ENCODE peak calls at places on chromosomes 12 and 14, in eight cellular contexts. O is body of pancreas, B is NB4, D is K562, P is GM12891, J is A549, X is prostate gland, V is uterus. G is an unnamed sample.

GRCh38 chr12:124556896-124557501 is 10.4 kb downstream of the NCOR2 start:
- DNase-seq in O (no peak), V (peak; percentile 29), J (no peak), X (no peak), P (no peak), D (no peak), B (no peak), G (no peak)

GRCh38 chr12:109064143-109064542 is 11.8 kb downstream of the USP30 start:
- DNase-seq in O (no peak), D (no peak), J (no peak), B (no peak), X (no peak), V (no peak), P (no peak), G (no peak)

GRCh38 chr12:121182222-121182896 is 27.6 kb upstream of the P2RX4 start:
- DNase-seq in J (no peak), P (no peak), X (no peak), O (no peak), V (no peak), D (no peak), B (no peak), G (no peak)

GRCh38 chr14:52399886-52400599 is 85.9 kb downstream of the PTGER2 start:
- DNase-seq in D (no peak), V (no peak), P (no peak), O (no peak), J (no peak), X (no peak), B (peak; percentile 9), G (no peak)

GRCh38 chr12:74539261-74539660 is 1.6 kb downstream of the ATXN7L3B start:
- DNase-seq in D (peak; percentile 24), P (no peak), V (no peak), X (no peak), J (no peak), B (no peak), O (no peak), G (peak; percentile 42)

GRCh38 chr14:89004195-89004594 is 179.7 kb downstream of the TTC8 start:
- DNase-seq in V (no peak), P (no peak), D (no peak), X (no peak), O (no peak), B (peak; percentile 46), J (no peak), G (no peak)

GRCh38 chr12:112518336-112518735 is 99.6 kb downstream of the PTPN11 start:
- DNase-seq in O (no peak), D (no peak), J (no peak), V (no peak), P (no peak), B (no peak), X (no peak), G (no peak)

GRCh38 chr14:69858801-69859200 is 20.4 kb upstream of the SMOC1 start:
- DNase-seq in X (no peak), P (no peak), D (no peak), O (no peak), V (no peak), B (no peak), J (no peak), G (no peak)

GRCh38 chr12:109446-109845 is 42.9 kb downstream of the IQSEC3 start:
- DNase-seq in D (no peak), P (no peak), V (no peak), O (no peak), J (no peak), X (no peak), B (no peak), G (no peak)

GRCh38 chr14:77458249-77458950 is 507 bp downstream of the AHSA1 start:
- DNase-seq in P (no peak), O (peak; percentile 26), D (peak; percentile 78), V (no peak), B (peak; percentile 65), X (peak; percentile 7), J (peak; percentile 18), G (peak; percentile 87)

GRCh38 chr12:45477526-45477925 is 252.0 kb upstream of the ARID2 start:
- DNase-seq in V (no peak), O (peak; percentile 3), J (no peak), D (no peak), X (no peak), B (peak; percentile 9), P (no peak), G (no peak)

GRCh38 chr14:100056964-100057817 is 8.0 kb upstream of the EVL start:
- DNase-seq in V (no peak), X (no peak), D (peak; percentile 33), J (peak; percentile 23), B (peak; percentile 66), O (no peak), P (no peak), G (peak; percentile 58)

GRCh38 chr14:76654573-76654955 is 106.7 kb upstream of the VASH1 start:
- DNase-seq in X (no peak), D (no peak), J (no peak), O (no peak), P (no peak), B (no peak), V (no peak), G (no peak)

GRCh38 chr12:68042212-68042699 is 53.0 kb downstream of the IFNG-AS1 start:
- DNase-seq in O (no peak), B (peak; percentile 11), P (no peak), J (no peak), D (no peak), V (no peak), X (no peak), G (no peak)

GRCh38 chr12:63844391-63845341 is at the start of gene SRGAP1:
- DNase-seq in B (peak; percentile 60), D (peak; percentile 22), J (peak; percentile 69), P (peak; percentile 13), V (peak; percentile 72), X (peak; percentile 31), O (peak; percentile 69), G (peak; percentile 36)

GRCh38 chr12:113184098-113184899 is 979 bp downstream of the DDX54 start:
- DNase-seq in B (no peak), P (no peak), V (no peak), X (no peak), O (no peak), J (no peak), D (no peak), G (no peak)

GRCh38 chr12:131687346-131688125 is 23.4 kb upstream of the SFSWAP start:
- DNase-seq in B (no peak), J (no peak), V (no peak), P (no peak), O (no peak), X (no peak), D (no peak), G (no peak)

GRCh38 chr12:113214938-113215400 is 6.3 kb upstream of the TPCN1 start:
- DNase-seq in J (peak; percentile 83), O (peak; percentile 75), B (peak; percentile 100), V (peak; percentile 59), D (no peak), P (no peak), X (no peak), G (peak; percentile 9)

GRCh38 chr12:113030875-113031525 is 25.5 kb upstream of the DTX1 start:
- DNase-seq in D (peak; percentile 40), V (no peak), O (peak; percentile 43), X (peak; percentile 10), B (peak; percentile 53), P (peak; percentile 36), J (peak; percentile 88), G (peak; percentile 21)

GRCh38 chr14:61381589-61381988 is 60.2 kb downstream of the PRKCH start:
- DNase-seq in O (peak; percentile 20), D (no peak), P (no peak), J (no peak), B (no peak), V (no peak), X (no peak), G (no peak)

GRCh38 chr12:22459872-22460490 is 84.4 kb downstream of the C2CD5 start:
- DNase-seq in B (peak; percentile 76), V (no peak), D (peak; percentile 44), J (peak; percentile 64), P (peak; percentile 2), X (peak; percentile 32), O (no peak), G (peak; percentile 65)
- TF ChIP-seq POLR2A in B (no peak), V (no peak), D (no peak), J (no peak), P (no peak), X (no peak), O (no peak), G (no peak)

DNA sequence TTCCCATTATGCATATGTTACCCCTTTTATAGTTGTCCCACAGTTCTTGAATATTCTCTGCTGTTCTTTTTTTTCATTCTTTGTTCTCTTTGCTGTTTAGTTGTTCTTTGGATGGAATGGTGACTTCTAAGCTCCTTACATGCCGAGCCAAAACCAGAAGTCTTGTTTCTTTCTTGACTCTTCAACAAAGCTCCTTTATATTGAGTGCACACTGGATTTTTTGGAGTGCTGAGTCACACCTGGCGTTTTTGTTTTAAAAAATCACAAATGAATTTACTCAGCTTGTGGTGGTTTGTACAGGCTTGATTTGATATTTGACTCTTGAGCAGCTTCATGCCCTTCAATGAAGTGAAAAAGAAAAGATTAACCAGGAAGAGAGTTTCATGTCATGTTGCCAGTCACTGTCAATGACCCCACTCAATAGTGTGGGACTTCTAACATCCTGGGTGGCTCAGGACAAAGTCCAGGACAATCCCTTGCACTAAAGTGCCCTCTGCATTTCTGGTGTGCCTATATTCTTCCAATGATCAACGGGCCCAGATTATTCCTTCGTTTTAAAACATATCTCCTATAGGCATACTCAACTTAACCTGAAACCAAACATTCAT is 112.4 kb upstream of the SLC38A4 start:
- DNase-seq in B (no peak), P (no peak), O (no peak), D (no peak), J (no peak), X (no peak), V (no peak), G (no peak)
- TF ChIP-seq POLR2A in B (no peak), P (no peak), O (no peak), D (no peak), J (no peak), X (no peak), V (no peak), G (no peak)

GRCh38 chr12:89353188-89353822 is 1.0 kb upstream of the DUSP6 start:
- DNase-seq in P (peak; percentile 21), J (peak; percentile 88), B (peak; percentile 92), D (no peak), X (peak; percentile 68), V (no peak), O (peak; percentile 88), G (peak; percentile 72)

GRCh38 chr12:89353823-89354629 is 1.7 kb upstream of the DUSP6 start:
- DNase-seq in B (peak; percentile 98), V (peak; percentile 62), O (peak; percentile 88), J (peak; percentile 81), X (peak; percentile 77), D (no peak), P (peak; percentile 39), G (peak; percentile 76)

GRCh38 chr12:89352242-89352491 is 134 bp downstream of the DUSP6 start:
- DNase-seq in P (no peak), J (no peak), X (no peak), B (no peak), O (no peak), D (no peak), V (no peak), G (no peak)

GRCh38 chr12:89351489-89352241 is 636 bp downstream of the DUSP6 start:
- DNase-seq in B (no peak), V (peak; percentile 31), P (peak; percentile 19), X (peak; percentile 13), J (peak; percentile 54), O (peak; percentile 54), D (no peak), G (peak; percentile 77)

GRCh38 chr12:89352492-89353187 is at the start of gene DUSP6:
- DNase-seq in D (no peak), V (peak; percentile 81), P (peak; percentile 23), X (peak; percentile 97), J (peak; percentile 99), B (peak; percentile 100), O (peak; percentile 97), G (peak; percentile 95)
- TF ChIP-seq POLR2A in D (no peak), V (peak; percentile 90), P (no peak), X (peak; percentile 91), J (peak; percentile 37), B (peak; percentile 34), O (peak; percentile 81), G (peak; percentile 81)

GRCh38 chr12:54419088-54419887 is at the start of gene ITGA5:
- DNase-seq in P (no peak), J (peak; percentile 53), V (peak; percentile 88), X (peak; percentile 60), B (peak; percentile 77), D (peak; percentile 79), O (peak; percentile 74), G (peak; percentile 65)
- TF ChIP-seq POLR2A in P (no peak), J (peak; percentile 68), V (peak; percentile 87), X (peak; percentile 78), B (peak; percentile 54), D (peak; percentile 77), O (peak; percentile 60), G (peak; percentile 36)